ENCODE peak calls at places on chromosomes 2 and 18, in seven cellular contexts. One of them, this sample, is unnamed.

GRCh38 chr2:211132586-211132985 is 576.2 kb downstream of the CPS1 start:
- DNase-seq in A549: no peak
- DNase-seq in kidney: no peak
- DNase-seq in HL-60: no peak
- DNase-seq in adrenal gland: no peak
- DNase-seq in AG10803: no peak
- DNase-seq in HCT116: no peak
- DNase-seq in this sample: no peak

GRCh38 chr2:210762604-210763588 is 206.5 kb downstream of the CPS1 start:
- DNase-seq in A549: no peak
- DNase-seq in kidney: peak
- DNase-seq in HL-60: no peak
- DNase-seq in adrenal gland: no peak
- DNase-seq in AG10803: no peak
- DNase-seq in HCT116: no peak
- DNase-seq in this sample: no peak

GRCh38 chr2:111622859-111623258 is 261.1 kb downstream of the ANAPC1 start:
- DNase-seq in A549: no peak
- DNase-seq in kidney: no peak
- DNase-seq in HL-60: no peak
- DNase-seq in adrenal gland: no peak
- DNase-seq in AG10803: peak
- DNase-seq in HCT116: no peak
- DNase-seq in this sample: no peak

GRCh38 chr2:97740590-97741182 is 27.3 kb downstream of the ZAP70 start:
- DNase-seq in A549: peak
- DNase-seq in kidney: peak
- DNase-seq in HL-60: peak
- DNase-seq in adrenal gland: peak
- DNase-seq in AG10803: no peak
- DNase-seq in HCT116: peak
- DNase-seq in this sample: peak

GRCh38 chr18:24825397-24825796 is 365.0 kb downstream of the HRH4 start:
- DNase-seq in A549: no peak
- DNase-seq in kidney: no peak
- DNase-seq in HL-60: no peak
- DNase-seq in adrenal gland: no peak
- DNase-seq in AG10803: no peak
- DNase-seq in HCT116: no peak
- DNase-seq in this sample: no peak

GRCh38 chr2:119486886-119487285 is 37.4 kb downstream of the SCTR start:
- DNase-seq in A549: peak
- DNase-seq in kidney: no peak
- DNase-seq in HL-60: no peak
- DNase-seq in adrenal gland: no peak
- DNase-seq in AG10803: peak
- DNase-seq in HCT116: no peak
- DNase-seq in this sample: no peak

GRCh38 chr18:22275706-22276333 is 106.4 kb downstream of the GATA6 start:
- DNase-seq in A549: no peak
- DNase-seq in kidney: no peak
- DNase-seq in HL-60: no peak
- DNase-seq in adrenal gland: peak
- DNase-seq in AG10803: no peak
- DNase-seq in HCT116: no peak
- DNase-seq in this sample: no peak

GRCh38 chr2:25566694-25567093 is 106.7 kb downstream of the DTNB start:
- DNase-seq in A549: no peak
- DNase-seq in kidney: no peak
- DNase-seq in HL-60: peak
- DNase-seq in adrenal gland: peak
- DNase-seq in AG10803: peak
- DNase-seq in HCT116: no peak
- DNase-seq in this sample: peak

GRCh38 chr18:25503567-25504081 is 151.7 kb upstream of the ZNF521 start:
- DNase-seq in A549: peak
- DNase-seq in kidney: no peak
- DNase-seq in HL-60: no peak
- DNase-seq in adrenal gland: peak
- DNase-seq in AG10803: peak
- DNase-seq in HCT116: peak
- DNase-seq in this sample: no peak

GRCh38 chr2:241739651-241740050 is 5.2 kb downstream of the D2HGDH start:
- DNase-seq in A549: no peak
- DNase-seq in kidney: no peak
- DNase-seq in HL-60: no peak
- DNase-seq in adrenal gland: no peak
- DNase-seq in AG10803: peak
- DNase-seq in HCT116: no peak
- DNase-seq in this sample: no peak

GRCh38 chr2:12315224-12315623 is 401.5 kb upstream of the TRIB2 start:
- DNase-seq in A549: no peak
- DNase-seq in kidney: no peak
- DNase-seq in HL-60: no peak
- DNase-seq in adrenal gland: no peak
- DNase-seq in AG10803: no peak
- DNase-seq in HCT116: no peak
- DNase-seq in this sample: no peak

GRCh38 chr2:42844901-42845685 is 52.7 kb upstream of the HAAO start:
- DNase-seq in A549: no peak
- DNase-seq in kidney: no peak
- DNase-seq in HL-60: no peak
- DNase-seq in adrenal gland: peak
- DNase-seq in AG10803: peak
- DNase-seq in HCT116: no peak
- DNase-seq in this sample: no peak

GRCh38 chr2:119015849-119016248 is 73.9 kb downstream of the MARCO start:
- DNase-seq in A549: no peak
- DNase-seq in kidney: no peak
- DNase-seq in HL-60: no peak
- DNase-seq in adrenal gland: no peak
- DNase-seq in AG10803: no peak
- DNase-seq in HCT116: no peak
- DNase-seq in this sample: no peak

GRCh38 chr18:12057419-12058039 is 36.1 kb upstream of the ANKRD62 start:
- DNase-seq in A549: no peak
- DNase-seq in kidney: no peak
- DNase-seq in HL-60: no peak
- DNase-seq in adrenal gland: no peak
- DNase-seq in AG10803: no peak
- DNase-seq in HCT116: no peak
- DNase-seq in this sample: peak
- TF ChIP-seq CTCF in A549: no peak
- TF ChIP-seq CTCF in kidney: no peak
- TF ChIP-seq CTCF in HL-60: no peak
- TF ChIP-seq CTCF in adrenal gland: no peak
- TF ChIP-seq CTCF in AG10803: no peak
- TF ChIP-seq CTCF in HCT116: peak
- TF ChIP-seq CTCF in this sample: peak

DNA sequence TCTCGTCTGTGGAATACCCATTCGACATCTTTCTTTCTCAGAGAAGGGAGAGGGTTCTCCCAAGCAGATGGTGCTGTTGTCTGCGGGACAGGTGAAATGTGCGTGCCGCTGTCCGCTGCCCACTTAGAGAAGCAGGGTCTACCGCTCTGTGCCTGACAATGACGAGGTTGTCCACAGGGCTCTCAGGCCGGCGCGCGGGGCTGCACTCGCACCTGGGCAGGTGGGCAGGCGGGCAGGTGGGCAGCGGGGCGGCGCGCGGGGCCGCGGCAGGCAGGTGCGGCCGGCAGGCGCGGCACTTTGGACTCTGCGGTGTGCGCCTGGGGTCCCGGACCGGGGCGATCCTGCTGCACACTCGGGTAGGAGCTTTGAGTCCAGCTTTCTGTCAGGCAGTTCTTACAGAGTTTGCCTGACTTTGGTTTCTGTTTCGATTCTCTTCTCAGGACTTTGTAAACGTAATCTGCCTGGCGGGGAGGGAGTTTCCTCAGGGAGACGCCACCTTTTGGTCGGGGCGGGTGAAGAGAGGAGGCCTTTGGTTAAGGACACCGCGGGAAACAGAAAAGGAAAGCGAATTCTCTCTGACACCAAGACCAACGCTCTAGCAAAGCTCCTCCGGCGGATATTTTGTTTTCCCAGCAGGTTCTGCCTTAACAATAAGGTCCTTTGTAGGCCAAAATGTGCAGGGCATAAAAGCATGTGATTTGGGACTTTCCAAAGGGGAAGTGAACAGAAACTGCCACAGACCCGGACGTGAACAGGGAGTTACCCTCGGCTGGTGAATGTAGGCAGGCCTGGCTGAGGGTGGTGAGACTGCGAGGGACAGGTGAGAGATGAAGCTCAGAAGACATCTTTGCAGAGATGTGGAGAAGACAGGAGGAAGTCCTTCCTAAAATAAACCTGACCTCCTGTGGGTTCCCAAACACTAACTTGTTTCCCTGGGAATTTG is at the start of gene IFIH1:
- DNase-seq in A549: peak
- DNase-seq in kidney: peak
- DNase-seq in HL-60: peak
- DNase-seq in adrenal gland: peak
- DNase-seq in AG10803: peak
- DNase-seq in HCT116: peak
- DNase-seq in this sample: peak
- TF ChIP-seq CTCF in A549: peak
- TF ChIP-seq CTCF in kidney: peak
- TF ChIP-seq CTCF in HL-60: peak
- TF ChIP-seq CTCF in adrenal gland: peak
- TF ChIP-seq CTCF in AG10803: peak
- TF ChIP-seq CTCF in HCT116: peak
- TF ChIP-seq CTCF in this sample: peak

GRCh38 chr2:102187191-102188150 is 648 bp downstream of the IL1RL2 start:
- DNase-seq in A549: no peak
- DNase-seq in kidney: peak
- DNase-seq in HL-60: peak
- DNase-seq in adrenal gland: peak
- DNase-seq in AG10803: peak
- DNase-seq in HCT116: no peak
- DNase-seq in this sample: peak
- TF ChIP-seq CTCF in A549: no peak
- TF ChIP-seq CTCF in kidney: peak
- TF ChIP-seq CTCF in HL-60: no peak
- TF ChIP-seq CTCF in adrenal gland: peak
- TF ChIP-seq CTCF in AG10803: peak
- TF ChIP-seq CTCF in HCT116: no peak
- TF ChIP-seq CTCF in this sample: no peak

DNA sequence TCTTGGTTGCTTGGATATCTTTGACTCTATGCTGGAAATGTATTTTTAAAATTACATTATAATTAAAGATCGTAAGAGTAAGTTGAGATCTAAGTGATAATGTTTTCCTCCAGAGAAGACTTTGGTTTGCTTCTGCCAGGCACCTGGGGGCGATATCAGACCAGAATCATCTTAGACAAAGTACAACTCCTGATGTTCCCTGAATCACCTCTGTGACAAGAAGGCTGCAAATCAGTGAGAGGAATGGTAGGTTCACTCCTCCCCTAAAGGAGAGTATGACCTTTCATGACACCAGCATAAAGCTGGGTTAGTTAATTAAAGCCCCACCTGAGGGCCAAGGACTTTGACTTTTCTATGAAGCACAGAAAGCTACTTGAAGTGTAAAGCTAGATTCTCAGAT is 114.4 kb upstream of the DTNA start:
- DNase-seq in A549: peak
- DNase-seq in kidney: no peak
- DNase-seq in HL-60: no peak
- DNase-seq in adrenal gland: peak
- DNase-seq in AG10803: peak
- DNase-seq in HCT116: peak
- DNase-seq in this sample: no peak
- TF ChIP-seq CTCF in A549: peak
- TF ChIP-seq CTCF in kidney: no peak
- TF ChIP-seq CTCF in HL-60: peak
- TF ChIP-seq CTCF in adrenal gland: peak
- TF ChIP-seq CTCF in AG10803: peak
- TF ChIP-seq CTCF in HCT116: peak
- TF ChIP-seq CTCF in this sample: no peak

GRCh38 chr2:205776139-205776538 is 93.8 kb downstream of the NRP2 start:
- DNase-seq in A549: peak
- DNase-seq in kidney: peak
- DNase-seq in HL-60: peak
- DNase-seq in adrenal gland: peak
- DNase-seq in AG10803: peak
- DNase-seq in HCT116: peak
- DNase-seq in this sample: peak
- TF ChIP-seq CTCF in A549: peak
- TF ChIP-seq CTCF in kidney: peak
- TF ChIP-seq CTCF in HL-60: peak
- TF ChIP-seq CTCF in adrenal gland: peak
- TF ChIP-seq CTCF in AG10803: peak
- TF ChIP-seq CTCF in HCT116: peak
- TF ChIP-seq CTCF in this sample: peak

GRCh38 chr2:11234309-11234708 is 79.0 kb downstream of the SLC66A3 start:
- DNase-seq in A549: no peak
- DNase-seq in kidney: no peak
- DNase-seq in HL-60: no peak
- DNase-seq in adrenal gland: no peak
- DNase-seq in AG10803: peak
- DNase-seq in HCT116: no peak
- DNase-seq in this sample: no peak
- TF ChIP-seq CTCF in A549: peak
- TF ChIP-seq CTCF in kidney: peak
- TF ChIP-seq CTCF in HL-60: peak
- TF ChIP-seq CTCF in adrenal gland: peak
- TF ChIP-seq CTCF in AG10803: peak
- TF ChIP-seq CTCF in HCT116: peak
- TF ChIP-seq CTCF in this sample: no peak

GRCh38 chr2:19676770-19677169 is 225.0 kb downstream of the TTC32 start:
- DNase-seq in A549: peak
- DNase-seq in kidney: no peak
- DNase-seq in HL-60: no peak
- DNase-seq in adrenal gland: no peak
- DNase-seq in AG10803: no peak
- DNase-seq in HCT116: no peak
- DNase-seq in this sample: no peak
- TF ChIP-seq CTCF in A549: no peak
- TF ChIP-seq CTCF in kidney: no peak
- TF ChIP-seq CTCF in HL-60: no peak
- TF ChIP-seq CTCF in adrenal gland: no peak
- TF ChIP-seq CTCF in AG10803: no peak
- TF ChIP-seq CTCF in HCT116: peak
- TF ChIP-seq CTCF in this sample: no peak

GRCh38 chr2:47531378-47532042 is 128.6 kb downstream of the MSH2 start:
- DNase-seq in A549: no peak
- DNase-seq in kidney: no peak
- DNase-seq in HL-60: no peak
- DNase-seq in adrenal gland: no peak
- DNase-seq in AG10803: no peak
- DNase-seq in HCT116: no peak
- DNase-seq in this sample: no peak
- TF ChIP-seq CTCF in A549: no peak
- TF ChIP-seq CTCF in kidney: no peak
- TF ChIP-seq CTCF in HL-60: no peak
- TF ChIP-seq CTCF in adrenal gland: no peak
- TF ChIP-seq CTCF in AG10803: no peak
- TF ChIP-seq CTCF in HCT116: no peak
- TF ChIP-seq CTCF in this sample: no peak

This sample was measured in GM13976.